ENCODE peak calls at places on chromosomes 7 and 10, in four cellular contexts. I is A549, Q is K562, G is HepG2. L is an unnamed sample.

GRCh38 chr10:60299961-60300883 is 89.5 kb downstream of the ANK3 start:
- DNase-seq in I (no peak), Q (peak), G (no peak), L (peak)

GRCh38 chr7:136023134-136023869 is 46.1 kb upstream of the MTPN start:
- DNase-seq in I (no peak), Q (no peak), G (no peak), L (no peak)

GRCh38 chr7:75740846-75741497 is 2.2 kb upstream of the HIP1 start:
- DNase-seq in I (no peak), Q (no peak), G (peak), L (peak)

GRCh38 chr7:149284850-149285580 is 23.0 kb downstream of the ZNF783 start:
- DNase-seq in I (peak), Q (peak), G (no peak), L (peak)

GRCh38 chr7:46568420-46569116 is 647.5 kb upstream of the IGFBP3 start:
- DNase-seq in I (no peak), Q (no peak), G (no peak), L (no peak)

GRCh38 chr7:5232485-5232837 is 42.4 kb downstream of the WIPI2 start:
- DNase-seq in I (no peak), Q (no peak), G (no peak), L (no peak)

GRCh38 chr10:110008518-110009339 is 945 bp downstream of the ADD3 start:
- DNase-seq in I (peak), Q (peak), G (peak), L (no peak)

GRCh38 chr10:118950190-118950658 is 79.3 kb upstream of the NANOS1 start:
- DNase-seq in I (no peak), Q (no peak), G (no peak), L (no peak)

GRCh38 chr10:133226251-133226808 is 3.7 kb upstream of the UTF1 start:
- DNase-seq in I (no peak), Q (no peak), G (peak), L (no peak)

GRCh38 chr10:42576338-42576737 is 62.0 kb downstream of the ZNF33B start:
- DNase-seq in I (no peak), Q (no peak), G (no peak), L (no peak)

GRCh38 chr10:70493660-70494234 is 15.2 kb downstream of the PALD1 start:
- DNase-seq in I (no peak), Q (no peak), G (no peak), L (peak)

GRCh38 chr10:70575874-70576802 is 26.4 kb downstream of the PRF1 start:
- DNase-seq in I (no peak), Q (peak), G (peak), L (no peak)

GRCh38 chr7:106346678-106347217 is 62.0 kb upstream of the NAMPT start:
- DNase-seq in I (peak), Q (no peak), G (no peak), L (no peak)

GRCh38 chr7:31899356-31899927 is 170.8 kb downstream of the PDE1C start:
- DNase-seq in I (no peak), Q (no peak), G (peak), L (no peak)

GRCh38 chr10:13351340-13351915 is 3.3 kb upstream of the SEPHS1 start:
- DNase-seq in I (no peak), Q (no peak), G (no peak), L (peak)

GRCh38 chr10:21048086-21048485 is 151.0 kb upstream of the NEBL start:
- DNase-seq in I (peak), Q (no peak), G (no peak), L (no peak)

GRCh38 chr10:21364196-21365114 is 161.0 kb downstream of the SKIDA1 start:
- DNase-seq in I (peak), Q (no peak), G (peak), L (peak)

GRCh38 chr7:144821069-144821468 is 14.8 kb downstream of the TPK1 start:
- DNase-seq in I (no peak), Q (no peak), G (no peak), L (no peak)

GRCh38 chr10:103262229-103262628 is 14.7 kb upstream of the INA start:
- DNase-seq in I (no peak), Q (no peak), G (no peak), L (no peak)

GRCh38 chr7:27175005-27175625 is 995 bp upstream of the HOXA10 start:
- DNase-seq in I (no peak), Q (no peak), G (no peak), L (no peak)

GRCh38 chr10:93435061-93435491 is 47.1 kb downstream of the MYOF start:
- DNase-seq in I (no peak), Q (no peak), G (no peak), L (no peak)

GRCh38 chr10:127855976-127856375 is 36.8 kb downstream of the CLRN3 start:
- DNase-seq in I (no peak), Q (no peak), G (no peak), L (no peak)

GRCh38 chr10:90871279-90871760 is 454 bp upstream of the RPP30 start:
- DNase-seq in I (peak), Q (peak), G (peak), L (peak)

GRCh38 chr7:36283711-36284130 is 105.9 kb upstream of the ANLN start:
- DNase-seq in I (no peak), Q (no peak), G (no peak), L (no peak)

GRCh38 chr7:9709211-9709610 is 1264.5 kb upstream of the PHF14 start:
- DNase-seq in I (no peak), Q (no peak), G (no peak), L (no peak)

GRCh38 chr10:15172306-15172840 is 3.9 kb upstream of the NMT2 start:
- DNase-seq in I (no peak), Q (no peak), G (no peak), L (no peak)

GRCh38 chr10:6141296-6142151 is 52.7 kb downstream of the RBM17 start:
- DNase-seq in I (peak), Q (peak), G (no peak), L (no peak)

GRCh38 chr7:149854611-149855367 is 16.6 kb downstream of the ZNF862 start:
- DNase-seq in I (no peak), Q (no peak), G (peak), L (peak)

GRCh38 chr10:23694921-23695824 is 256.3 kb downstream of the OTUD1 start:
- DNase-seq in I (no peak), Q (no peak), G (no peak), L (peak)

GRCh38 chr10:73857446-73857845 is 16.9 kb downstream of the CAMK2G start:
- DNase-seq in I (no peak), Q (no peak), G (no peak), L (no peak)

GRCh38 chr7:46754135-46754730 is 827.7 kb downstream of the TNS3 start:
- DNase-seq in I (no peak), Q (no peak), G (no peak), L (no peak)

GRCh38 chr10:133261726-133262325 is 14.8 kb downstream of the ADAM8 start:
- DNase-seq in I (peak), Q (peak), G (no peak), L (peak)

GRCh38 chr10:119350529-119351001 is 143.2 kb downstream of the GRK5 start:
- DNase-seq in I (no peak), Q (no peak), G (peak), L (no peak)

GRCh38 chr7:111654414-111654813 is 92.1 kb upstream of the IMMP2L start:
- DNase-seq in I (no peak), Q (no peak), G (no peak), L (no peak)
- TF ChIP-seq HMGXB4 in I (no peak), Q (no peak), G (no peak), L (no peak)

DNA sequence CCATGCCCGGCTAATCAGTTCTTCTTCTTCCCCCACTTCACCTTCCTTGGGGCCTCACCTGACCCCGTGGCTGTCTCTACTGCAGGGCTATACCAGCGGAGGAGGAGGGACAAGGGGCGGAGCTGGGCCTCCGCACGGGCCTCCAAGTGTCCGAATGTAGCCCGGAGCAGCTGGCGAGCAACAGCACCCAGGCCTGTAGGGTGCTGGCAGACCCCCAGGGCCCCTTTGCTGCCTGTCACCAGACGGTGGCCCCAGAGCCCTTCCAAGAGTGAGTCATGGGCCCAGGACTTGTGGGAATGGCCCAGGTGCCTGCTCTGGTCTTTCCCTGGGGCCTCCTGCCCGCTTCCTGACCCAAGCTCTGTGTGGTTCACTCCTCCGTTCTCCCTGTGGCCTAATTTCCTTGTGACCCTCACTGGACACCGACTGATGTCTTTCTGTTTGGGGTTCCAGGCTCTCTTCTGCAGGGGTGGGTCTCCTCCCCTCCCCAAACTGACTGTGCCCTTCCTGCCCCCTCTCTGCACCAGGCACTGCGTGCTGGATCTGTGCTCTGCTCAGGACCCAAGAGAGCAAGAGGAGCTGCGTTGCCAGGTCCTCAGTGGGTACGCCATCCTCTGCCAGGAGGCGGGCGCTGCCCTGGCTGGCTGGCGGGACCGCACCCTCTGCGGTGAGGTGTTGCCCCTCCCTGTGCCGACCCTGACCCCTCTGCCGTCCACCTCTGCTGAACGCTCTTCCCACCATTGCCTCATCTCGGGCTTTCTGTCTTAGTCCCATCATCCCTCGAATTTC is 35.2 kb downstream of the EPHB4 start:
- DNase-seq in I (no peak), Q (no peak), G (peak), L (no peak)
- TF ChIP-seq HMGXB4 in I (no peak), Q (no peak), G (no peak), L (no peak)

GRCh38 chr10:49606981-49607535 is 3.1 kb upstream of the SLC18A3 start:
- DNase-seq in I (peak), Q (peak), G (peak), L (peak)

GRCh38 chr10:49608166-49608758 is 1.8 kb upstream of the SLC18A3 start:
- DNase-seq in I (no peak), Q (no peak), G (no peak), L (peak)

GRCh38 chr10:49602380-49603023 is 7.6 kb upstream of the SLC18A3 start:
- DNase-seq in I (no peak), Q (no peak), G (no peak), L (no peak)

GRCh38 chr10:49605939-49606509 is 4.1 kb upstream of the SLC18A3 start:
- DNase-seq in I (no peak), Q (no peak), G (no peak), L (peak)

DNA sequence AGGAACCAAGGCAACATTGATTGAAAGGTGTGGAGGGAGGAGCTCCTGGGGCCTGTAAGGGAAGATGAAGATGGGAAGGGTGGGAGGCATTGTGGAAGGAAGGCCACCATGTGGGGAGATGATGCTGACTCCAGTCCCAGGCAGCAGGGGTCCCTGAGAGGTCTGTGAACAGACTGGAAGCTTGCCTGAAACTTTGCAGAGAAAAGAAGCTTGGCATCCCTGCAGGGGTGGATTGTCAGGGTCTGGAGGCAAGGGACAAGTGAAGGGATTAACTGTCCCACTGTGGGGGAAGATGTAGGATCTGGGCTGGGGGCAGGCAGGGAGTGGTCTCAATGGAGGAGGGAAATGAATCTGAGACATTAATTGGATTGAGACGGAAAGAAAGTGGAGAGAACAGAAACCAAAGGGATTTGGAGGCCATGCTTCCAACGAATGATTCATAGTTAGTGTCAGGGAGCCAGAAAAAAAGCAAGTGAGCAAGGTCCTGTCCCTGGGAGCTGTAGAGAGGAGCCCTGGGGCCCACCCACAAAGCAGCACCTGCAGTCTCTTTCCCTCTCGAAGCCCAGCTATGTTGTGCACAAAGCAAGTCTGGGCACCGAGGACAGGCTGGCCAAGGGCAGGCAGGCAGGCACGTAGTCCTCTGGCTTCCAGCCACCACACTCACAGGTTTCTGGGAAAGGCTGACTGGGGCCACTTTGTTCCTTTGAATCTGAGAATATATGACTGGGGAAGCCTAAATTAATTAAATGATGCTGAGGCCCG is 4.8 kb upstream of the SLC18A3 start:
- DNase-seq in I (no peak), Q (no peak), G (no peak), L (peak)
- TF ChIP-seq HMGXB4 in I (no peak), Q (no peak), G (no peak), L (no peak)

DNA sequence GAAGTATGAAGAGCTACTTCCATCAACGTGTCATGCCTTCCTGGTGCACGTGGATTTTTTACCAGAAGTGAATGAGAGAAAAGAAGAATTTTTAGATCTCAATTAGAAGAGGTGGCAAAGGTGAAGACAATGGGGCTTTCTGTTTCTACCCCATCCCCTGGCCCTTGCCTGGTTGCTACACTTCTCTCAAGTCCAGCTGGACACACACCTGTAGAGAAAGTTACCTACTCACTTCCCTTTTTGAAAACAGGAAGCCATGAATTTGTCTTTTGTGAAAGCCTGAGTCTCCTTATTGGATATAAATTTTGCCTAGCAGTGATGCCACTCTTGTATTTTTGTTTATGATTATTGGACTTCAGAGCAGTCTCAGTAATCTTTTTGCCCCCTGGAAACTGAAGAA is 142.9 kb upstream of the AKR1E2 start:
- DNase-seq in I (no peak), Q (no peak), G (no peak), L (no peak)
- TF ChIP-seq HMGXB4 in I (no peak), Q (no peak), G (no peak), L (no peak)

GRCh38 chr10:33238643-33239042 is 95.8 kb downstream of the NRP1 start:
- DNase-seq in I (peak), Q (no peak), G (no peak), L (no peak)
- TF ChIP-seq HMGXB4 in I (no peak), Q (no peak), G (no peak), L (no peak)

DNA sequence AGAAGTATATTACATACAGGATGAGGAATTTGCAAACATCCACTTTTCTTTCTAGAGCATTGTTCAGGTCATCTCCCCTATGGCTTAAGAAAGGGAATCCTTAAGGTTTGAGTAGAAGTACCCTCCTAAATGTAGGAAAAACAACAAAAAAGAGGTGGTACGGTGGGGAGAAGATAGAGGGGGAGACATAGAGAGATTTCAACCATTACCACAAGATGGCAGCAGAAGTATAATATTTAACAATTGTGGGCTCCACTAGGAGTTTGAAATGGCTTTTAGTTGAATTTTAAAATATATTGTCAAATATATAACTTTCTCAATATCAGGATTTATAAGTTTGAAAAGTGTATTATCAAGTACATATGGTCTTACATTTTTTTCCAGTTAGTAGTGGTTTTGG is 72.7 kb upstream of the PRKG1 start:
- DNase-seq in I (no peak), Q (peak), G (no peak), L (no peak)
- TF ChIP-seq HMGXB4 in I (no peak), Q (no peak), G (no peak), L (no peak)

DNA sequence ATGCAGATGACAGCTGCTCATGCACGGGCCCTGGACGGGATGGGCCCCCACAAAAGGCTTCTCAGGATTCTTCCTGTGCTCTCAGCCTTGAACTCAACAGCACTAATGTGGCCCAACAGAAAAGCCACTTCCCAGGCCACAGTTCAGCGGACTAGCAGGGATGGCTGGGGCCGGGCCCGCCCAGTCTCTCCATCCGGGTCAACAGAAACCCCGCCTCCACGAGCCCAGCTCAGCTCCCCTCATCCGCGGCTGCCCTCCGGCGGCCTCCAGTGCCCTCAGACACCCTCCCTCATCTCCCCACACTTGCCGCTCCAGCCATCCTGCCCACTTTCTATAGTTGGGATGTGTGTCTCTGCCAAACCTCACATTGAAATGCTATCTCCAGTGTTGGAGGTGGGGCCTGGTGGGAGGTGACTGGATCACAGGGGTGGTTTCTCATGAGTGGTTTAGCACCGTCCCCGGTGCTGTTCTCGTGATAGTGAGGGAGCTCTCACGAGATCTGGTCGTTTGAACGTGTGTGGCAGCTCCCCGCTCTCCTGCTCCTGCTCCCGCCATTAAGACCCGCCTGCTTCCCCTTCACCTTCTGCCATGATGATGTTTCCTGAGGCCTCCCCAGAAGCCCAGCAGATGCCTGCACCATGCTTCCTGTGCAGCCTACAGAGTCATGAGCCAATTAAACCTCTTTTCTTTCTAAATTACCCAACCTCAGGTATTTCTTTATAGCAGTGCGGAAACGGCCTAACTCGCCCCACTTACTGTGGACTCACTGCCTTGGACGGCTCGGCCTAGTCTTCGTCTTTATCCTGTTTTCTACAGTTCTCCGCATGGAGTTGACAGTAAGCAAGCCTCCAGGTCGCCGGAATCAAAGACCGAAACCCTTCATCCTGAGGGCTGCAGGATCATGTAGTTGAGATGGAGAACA is 169.9 kb upstream of the RNF32 start:
- DNase-seq in I (no peak), Q (peak), G (no peak), L (peak)
- TF ChIP-seq HMGXB4 in I (no peak), Q (no peak), G (no peak), L (no peak)

GRCh38 chr7:132115758-132116157 is 460.5 kb downstream of the PLXNA4 start:
- DNase-seq in I (no peak), Q (no peak), G (no peak), L (no peak)

GRCh38 chr7:132117181-132117580 is 459.1 kb downstream of the PLXNA4 start:
- DNase-seq in I (peak), Q (peak), G (no peak), L (no peak)

GRCh38 chr7:132116369-132116768 is 459.9 kb downstream of the PLXNA4 start:
- DNase-seq in I (peak), Q (no peak), G (no peak), L (no peak)

GRCh38 chr7:132117636-132118035 is 458.6 kb downstream of the PLXNA4 start:
- DNase-seq in I (no peak), Q (no peak), G (no peak), L (no peak)

GRCh38 chr7:132118641-132119040 is 457.6 kb downstream of the PLXNA4 start:
- DNase-seq in I (no peak), Q (no peak), G (no peak), L (no peak)
- TF ChIP-seq HMGXB4 in I (no peak), Q (no peak), G (no peak), L (no peak)

L was measured in WTC11.